ENCODE peak calls at places on chromosome 12, in six cellular contexts. M is tibial nerve, E is cardiac muscle cell, W is lung, D is A673, R is lower lobe of right lung. J is an unnamed sample. For H3K27me3, the result is how much of the 10 kb centered on the place peaks cover.

GRCh38 chr12:24851816-24852337 is 97.0 kb downstream of the BCAT1 start:
- DNase-seq in E (no peak), M (no peak), R (no peak), W (no peak), D (peak), J (no peak)

GRCh38 chr12:119179335-119180021 is 747 bp downstream of the HSPB8 start:
- DNase-seq in E (peak), M (peak), D (no peak), W (peak), R (no peak), J (no peak)

GRCh38 chr12:98752726-98753125 is 107.6 kb downstream of the APAF1 start:
- DNase-seq in R (no peak), E (no peak), M (no peak), D (peak), W (no peak), J (no peak)

GRCh38 chr12:124036117-124037109 is 63.4 kb downstream of the ZNF664 start:
- DNase-seq in W (no peak), R (no peak), E (peak), D (peak), M (peak), J (no peak)

GRCh38 chr12:41486718-41487117 is 298.6 kb downstream of the PDZRN4 start:
- DNase-seq in E (no peak), M (no peak), D (no peak), R (no peak), W (no peak), J (no peak)

GRCh38 chr12:116697305-116698130 is 40.4 kb downstream of the SPRING1 start:
- DNase-seq in E (peak), D (peak), R (no peak), M (no peak), W (no peak), J (no peak)

GRCh38 chr12:59736786-59737185 is 141.0 kb downstream of the SLC16A7 start:
- DNase-seq in W (no peak), E (no peak), D (peak), R (no peak), M (no peak), J (no peak)

GRCh38 chr12:79983969-79984629 is 49.2 kb upstream of the PPP1R12A start:
- DNase-seq in R (no peak), E (no peak), D (no peak), M (no peak), W (no peak), J (no peak)

GRCh38 chr12:15171015-15171646 is 50.1 kb downstream of the RERG start:
- DNase-seq in R (no peak), D (no peak), E (no peak), W (no peak), M (no peak), J (no peak)

GRCh38 chr12:75623631-75624118 is 112.3 kb upstream of the KRR1 start:
- DNase-seq in W (no peak), D (peak), M (no peak), E (peak), R (no peak), J (no peak)

GRCh38 chr12:32702470-32702869 is 23.4 kb downstream of the DNM1L start:
- DNase-seq in W (no peak), D (no peak), M (no peak), E (no peak), R (no peak), J (no peak)

GRCh38 chr12:130608132-130608531 is 108.0 kb downstream of the RIMBP2 start:
- DNase-seq in R (no peak), D (no peak), E (no peak), W (no peak), M (no peak), J (no peak)

GRCh38 chr12:101064721-101065120 is 145.3 kb downstream of the SLC5A8 start:
- DNase-seq in R (no peak), E (no peak), W (no peak), D (no peak), M (no peak), J (no peak)

GRCh38 chr12:113097716-113098427 is 37.7 kb downstream of the RASAL1 start:
- DNase-seq in D (no peak), M (peak), R (no peak), E (peak), W (no peak), J (no peak)

DNA sequence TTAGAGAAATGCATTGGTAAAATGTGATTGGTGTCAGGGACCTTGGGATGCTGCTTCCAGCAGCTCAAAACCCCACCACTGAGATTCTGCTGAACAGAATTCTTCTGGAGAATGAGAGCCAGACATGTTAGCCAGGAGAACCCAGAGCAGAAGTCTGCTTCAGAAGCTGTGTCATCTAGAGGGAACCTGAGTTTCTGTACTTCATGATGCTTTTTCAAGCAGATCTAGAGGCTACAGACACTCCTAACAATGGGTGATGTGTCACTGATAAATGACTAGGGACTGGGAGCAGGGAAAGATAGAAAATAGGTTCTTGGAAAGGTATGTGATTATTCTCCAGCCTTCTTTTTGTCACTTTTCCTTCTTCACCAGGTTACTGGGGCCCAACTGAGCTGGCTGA is 41.6 kb downstream of the KANSL2 start:
- DNase-seq in E (no peak), W (no peak), R (no peak), D (no peak), M (no peak), J (no peak)
- TF ChIP-seq CTCF in E (no peak), W (no peak), R (no peak), D (no peak), M (no peak), J (no peak)

GRCh38 chr12:53752192-53752601 is 418 bp upstream of the CISTR start:
- DNase-seq in E (no peak), R (no peak), D (no peak), M (no peak), W (no peak), J (no peak)
- H3K4me3 ChIP-seq in E (peak), R (peak), D (peak), M (peak), W (no peak), J (no peak)

GRCh38 chr12:4279120-4279690 is 5.6 kb downstream of the CCND2 start:
- DNase-seq in E (no peak), D (no peak), W (no peak), R (no peak), M (no peak), J (no peak)
- H3K27me3 ChIP-seq in E (under half), D (under half), W (under half), R (under half), M (under half), J (under half)

GRCh38 chr12:93677195-93678064 is at the start of gene CRADD:
- DNase-seq in W (peak), M (peak), D (peak), E (peak), R (peak), J (peak)
- TF ChIP-seq CTCF in W (no peak), M (no peak), D (no peak), E (no peak), R (no peak), J (no peak)

DNA sequence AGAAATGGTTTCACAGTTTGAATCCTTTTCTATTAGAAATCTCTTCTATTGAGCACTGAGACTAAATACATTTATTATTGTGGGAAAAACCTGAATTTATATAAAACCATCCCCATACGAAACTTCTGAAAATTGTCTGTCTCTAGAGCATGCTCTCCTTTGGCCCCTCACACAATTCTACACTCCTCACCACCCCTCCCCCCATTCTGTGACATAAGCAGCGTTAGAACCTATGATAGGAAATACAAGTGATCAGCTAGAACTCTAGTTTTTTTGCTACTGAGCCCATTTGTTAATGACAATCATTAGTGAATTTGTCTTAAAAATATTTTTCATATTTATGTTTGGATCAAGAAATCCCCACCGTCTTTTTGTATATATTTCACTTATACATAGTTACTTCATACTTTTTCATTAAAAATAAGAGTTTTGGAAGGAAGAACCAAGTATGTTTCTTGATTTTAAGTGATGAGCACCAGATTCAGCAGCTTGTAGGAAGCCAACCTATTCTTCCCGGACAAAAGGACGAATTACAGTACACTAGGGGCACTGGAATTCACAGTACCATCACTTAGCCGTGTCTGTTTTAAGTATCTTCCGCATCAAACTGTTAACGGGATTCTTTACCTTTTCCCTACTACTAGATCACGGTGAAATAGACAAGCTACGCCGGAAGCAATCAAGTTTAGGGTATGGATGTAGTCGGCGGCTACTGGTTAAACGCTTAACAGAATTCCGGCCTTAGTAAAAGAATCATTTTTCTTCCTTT is 724 bp downstream of the GTSF1 start:
- DNase-seq in W (no peak), E (no peak), M (no peak), R (no peak), D (no peak), J (no peak)
- H3K4me3 ChIP-seq in W (no peak), E (no peak), M (no peak), R (no peak), D (no peak), J (no peak)

GRCh38 chr12:58489394-58489793 is 430.9 kb downstream of the LRIG3 start:
- DNase-seq in E (no peak), W (no peak), R (no peak), M (no peak), D (no peak), J (no peak)

GRCh38 chr12:58496411-58496810 is 423.9 kb downstream of the LRIG3 start:
- DNase-seq in E (no peak), D (no peak), M (no peak), R (no peak), W (no peak), J (no peak)

GRCh38 chr12:58487280-58488141 is 432.8 kb downstream of the LRIG3 start:
- DNase-seq in M (no peak), W (no peak), R (no peak), E (no peak), D (no peak), J (no peak)

GRCh38 chr12:58491296-58491695 is 429.0 kb downstream of the LRIG3 start:
- DNase-seq in W (no peak), M (no peak), D (no peak), R (no peak), E (no peak), J (no peak)
- H3K27me3 ChIP-seq in W (under half), M (under half), D (under half), R (under half), E (under half), J (under half)

GRCh38 chr12:49587174-49587908 is 18.1 kb downstream of the FAM186B start:
- DNase-seq in R (no peak), W (no peak), E (no peak), D (no peak), M (no peak), J (no peak)
- TF ChIP-seq CTCF in R (no peak), W (no peak), E (no peak), D (peak), M (no peak), J (no peak)

GRCh38 chr12:47078086-47078395 is 1.4 kb upstream of the PCED1B start:
- DNase-seq in W (no peak), M (no peak), D (no peak), R (no peak), E (no peak), J (no peak)

GRCh38 chr12:47079365-47079893 is at the start of gene PCED1B:
- DNase-seq in R (peak), M (peak), E (peak), W (peak), D (peak), J (peak)

GRCh38 chr12:47078733-47079364 is 572 bp upstream of the PCED1B start:
- DNase-seq in M (no peak), R (peak), D (no peak), W (no peak), E (peak), J (no peak)

GRCh38 chr12:47075192-47076084 is 4.0 kb upstream of the PCED1B start:
- DNase-seq in W (no peak), M (no peak), D (no peak), E (no peak), R (no peak), J (no peak)

DNA sequence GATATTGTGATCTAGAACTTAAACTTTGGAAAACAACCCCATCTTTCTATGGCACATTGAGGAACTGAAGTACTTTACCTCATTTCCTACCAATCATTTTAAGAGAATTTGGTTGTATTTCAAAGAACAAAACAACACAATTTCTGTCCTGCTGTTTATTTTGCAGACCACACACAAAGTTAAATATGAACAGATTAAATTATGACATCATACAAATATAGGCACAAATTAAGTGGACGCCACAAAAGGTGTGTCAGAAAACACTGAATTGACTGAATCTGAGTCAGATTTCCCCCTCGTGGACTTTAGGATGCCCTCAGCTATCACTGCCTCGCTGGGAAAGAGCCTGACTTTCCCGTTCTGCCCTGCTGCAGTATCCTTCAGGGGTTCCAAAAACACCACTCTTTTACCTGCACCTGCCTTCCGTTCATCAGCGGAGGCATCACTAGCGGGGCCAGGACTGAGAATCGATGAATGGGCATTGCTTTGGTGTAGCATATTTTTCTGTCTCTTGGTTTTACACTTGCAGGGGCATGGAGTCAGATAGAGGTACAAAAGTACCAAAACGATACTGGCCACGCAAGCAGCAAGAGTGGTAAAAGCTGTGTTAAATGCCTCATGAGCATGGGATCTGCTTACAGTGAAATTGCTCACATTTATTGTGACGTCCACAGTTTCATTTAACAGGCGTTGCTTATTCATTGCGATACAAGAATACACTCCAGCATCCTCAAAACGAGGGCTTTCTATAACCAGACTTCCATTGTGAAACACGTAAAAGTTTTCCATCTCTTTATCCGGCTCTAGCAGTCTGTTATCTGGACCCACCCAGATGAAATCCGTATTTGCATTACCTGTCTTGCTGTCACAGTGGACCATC is 2.0 kb upstream of the PCED1B start:
- DNase-seq in W (no peak), R (no peak), M (no peak), E (no peak), D (no peak), J (no peak)
- H3K4me3 ChIP-seq in W (no peak), R (peak), M (no peak), E (no peak), D (no peak), J (peak)